ENCODE peak calls at places on chromosome 1, in six cellular contexts. P is GM23248, Z is suprapubic skin, I is trophoblast cell, X is neuronal stem cell, W is HAP-1. D is an unnamed sample.

GRCh38 chr1:14366361-14367018 is 232.0 kb upstream of the KAZN start:
- DNase-seq in X (no peak), Z (no peak), W (no peak), P (peak; percentile 67), I (no peak), D (no peak)

GRCh38 chr1:8154621-8155052 is 128.5 kb upstream of the ERRFI1 start:
- DNase-seq in I (peak; percentile 40), Z (no peak), X (peak; percentile 5), P (no peak), W (peak; percentile 72), D (peak; percentile 27)

GRCh38 chr1:65514083-65514482 is 93.6 kb downstream of the LEPR start:
- DNase-seq in I (peak; percentile 59), X (no peak), P (peak; percentile 79), W (no peak), Z (no peak), D (peak; percentile 1)

GRCh38 chr1:201554167-201554600 is 15.3 kb downstream of the NAV1 start:
- DNase-seq in Z (no peak), W (no peak), X (no peak), I (peak; percentile 56), P (peak; percentile 86), D (no peak)

GRCh38 chr1:161216945-161217712 is 2.0 kb downstream of the FCER1G start:
- DNase-seq in X (no peak), W (no peak), I (peak; percentile 23), P (peak; percentile 87), Z (no peak), D (no peak)

GRCh38 chr1:227943354-227943753 is 4.4 kb downstream of the WNT9A start:
- DNase-seq in W (no peak), I (no peak), Z (no peak), X (no peak), P (no peak), D (no peak)

GRCh38 chr1:233844697-233845096 is 59.8 kb upstream of the SLC35F3 start:
- DNase-seq in I (no peak), Z (no peak), X (no peak), W (no peak), P (no peak), D (no peak)

GRCh38 chr1:44672254-44672955 is 1.9 kb downstream of the TMEM53 start:
- DNase-seq in I (no peak), P (peak; percentile 19), Z (no peak), W (peak; percentile 74), X (no peak), D (no peak)

GRCh38 chr1:198876371-198876871 is 237.6 kb downstream of the PTPRC start:
- DNase-seq in W (peak; percentile 61), I (no peak), P (no peak), X (peak; percentile 36), Z (no peak), D (no peak)

GRCh38 chr1:44677201-44677520 is 2.6 kb downstream of the ARMH1 start:
- DNase-seq in Z (no peak), P (peak; percentile 81), W (peak; percentile 30), X (no peak), I (peak; percentile 40), D (peak; percentile 26)

GRCh38 chr1:8629241-8630091 is 188.0 kb downstream of the RERE start:
- DNase-seq in W (no peak), P (peak; percentile 70), I (no peak), X (no peak), Z (no peak), D (no peak)

GRCh38 chr1:56315293-56315942 is 263.9 kb downstream of the PLPP3 start:
- DNase-seq in W (no peak), X (no peak), P (no peak), Z (no peak), I (no peak), D (no peak)

GRCh38 chr1:67830928-67831596 is 2.2 kb downstream of the GNG12 start:
- DNase-seq in W (no peak), X (no peak), I (no peak), P (peak; percentile 33), Z (no peak), D (no peak)

GRCh38 chr1:65890201-65890600 is 97.5 kb downstream of the PDE4B start:
- DNase-seq in X (no peak), P (no peak), I (no peak), Z (no peak), W (no peak), D (no peak)

GRCh38 chr1:169941982-169942830 is 48.5 kb upstream of the SCYL3 start:
- DNase-seq in I (no peak), X (no peak), P (peak; percentile 24), W (no peak), Z (no peak), D (no peak)

GRCh38 chr1:198919667-198920398 is 281.0 kb downstream of the PTPRC start:
- DNase-seq in Z (no peak), W (no peak), X (no peak), I (no peak), P (no peak), D (no peak)

GRCh38 chr1:111733996-111734369 is 5.2 kb downstream of the INKA2 start:
- DNase-seq in Z (no peak), X (no peak), W (no peak), P (no peak), I (no peak), D (no peak)

GRCh38 chr1:44500181-44501021 is 95.3 kb downstream of the RNF220 start:
- DNase-seq in Z (no peak), P (peak; percentile 11), X (peak; percentile 64), W (peak; percentile 87), I (no peak), D (peak; percentile 51)

GRCh38 chr1:12453400-12454343 is 164.3 kb downstream of the DHRS3 start:
- DNase-seq in P (peak; percentile 19), X (no peak), W (peak; percentile 61), Z (no peak), I (peak; percentile 67), D (peak; percentile 43)

GRCh38 chr1:33327587-33328325 is 6.9 kb upstream of the A3GALT2 start:
- DNase-seq in W (no peak), I (peak; percentile 94), X (no peak), Z (peak; percentile 65), P (peak; percentile 98), D (peak; percentile 61)

GRCh38 chr1:182264187-182264586 is 127.4 kb downstream of the GLUL start:
- DNase-seq in X (no peak), P (no peak), Z (no peak), W (no peak), I (no peak), D (no peak)

DNA sequence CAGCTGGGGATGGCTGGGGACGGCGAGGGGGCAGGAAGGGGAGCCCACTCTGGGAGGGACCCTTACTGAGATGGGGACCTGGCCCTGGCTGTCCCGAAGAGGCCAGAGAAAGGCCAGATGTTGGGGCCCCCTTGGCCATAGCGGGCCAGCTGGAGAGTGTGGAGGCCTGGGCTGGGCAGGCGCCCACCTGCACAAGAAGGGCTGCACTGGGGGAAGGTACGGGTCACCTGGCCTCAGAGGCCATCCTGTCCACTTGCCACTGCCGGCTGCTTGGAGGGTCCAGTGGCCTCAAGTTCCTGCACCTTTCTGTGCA is 5.0 kb upstream of the PLCH2 start:
- DNase-seq in I (no peak), W (no peak), X (no peak), Z (no peak), P (no peak), D (no peak)
- H3K4me1 ChIP-seq in I (no peaks in the 10 kb centered on the region), W (no peaks in the 10 kb centered on the region), X (peaks cover 23% of the 10 kb centered on the region), Z (peaks cover 18% of the 10 kb centered on the region), P (no peaks in the 10 kb centered on the region), D (no peaks in the 10 kb centered on the region)

DNA sequence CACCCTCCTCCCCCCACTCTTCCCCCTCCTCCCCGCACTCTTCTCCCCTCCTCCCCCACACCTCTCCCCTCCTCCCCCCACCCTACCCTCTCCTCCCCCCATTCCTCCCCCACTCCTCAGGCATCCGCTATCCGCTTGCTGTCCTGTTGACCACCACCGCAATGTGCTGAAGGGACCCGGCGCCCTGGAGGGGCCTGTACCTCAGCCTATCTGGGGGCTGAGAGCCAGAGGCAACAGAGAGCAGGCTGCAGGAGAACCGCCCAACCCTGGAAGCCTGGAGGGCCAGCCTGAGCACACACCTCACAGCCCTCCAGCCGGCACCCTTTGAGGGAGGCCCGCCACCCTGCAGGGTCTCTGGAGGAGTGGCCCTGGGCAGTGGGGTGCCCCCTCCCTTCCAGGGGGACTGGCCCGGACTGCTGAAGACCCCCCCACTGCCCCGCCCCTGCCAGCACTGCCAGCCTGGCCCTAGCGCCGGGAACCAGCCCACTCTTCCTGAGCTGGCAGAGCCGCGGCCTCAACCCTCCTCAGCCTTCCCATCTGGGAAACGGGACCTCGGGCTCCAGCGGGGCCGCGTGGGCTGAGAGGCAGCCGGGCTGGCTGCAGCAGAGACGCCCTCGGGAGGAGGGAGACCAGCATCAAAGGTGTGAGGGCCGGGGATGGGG is 1.2 kb downstream of the C1QTNF12 start:
- DNase-seq in Z (peak; percentile 59), X (no peak), W (no peak), I (no peak), P (peak; percentile 15), D (no peak)
- H3K4me1 ChIP-seq in Z (peaks cover 23% of the 10 kb centered on the region), X (peaks cover 8% of the 10 kb centered on the region), W (no peaks in the 10 kb centered on the region), I (peaks cover 5% of the 10 kb centered on the region), P (no peaks in the 10 kb centered on the region), D (no peaks in the 10 kb centered on the region)

GRCh38 chr1:115327270-115327669 is 10.8 kb downstream of the NGF start:
- DNase-seq in Z (no peak), X (no peak), P (peak; percentile 33), W (no peak), I (no peak), D (no peak)
- H3K4me1 ChIP-seq in Z (peaks cover 7% of the 10 kb centered on the region), X (no peaks in the 10 kb centered on the region), P (peaks cover 97% of the 10 kb centered on the region), W (no peaks in the 10 kb centered on the region), I (peaks cover 2% of the 10 kb centered on the region), D (no peaks in the 10 kb centered on the region)

GRCh38 chr1:26290061-26290415 is 10.2 kb downstream of the SH3BGRL3 start:
- DNase-seq in X (no peak), I (no peak), Z (peak; percentile 59), W (no peak), P (no peak), D (no peak)

GRCh38 chr1:26288311-26288941 is 8.5 kb downstream of the SH3BGRL3 start:
- DNase-seq in I (no peak), Z (peak; percentile 60), W (no peak), X (no peak), P (peak; percentile 44), D (peak; percentile 55)

GRCh38 chr1:26291433-26291832 is 11.5 kb downstream of the SH3BGRL3 start:
- DNase-seq in Z (peak; percentile 57), I (no peak), X (no peak), P (no peak), W (no peak), D (no peak)

GRCh38 chr1:26290416-26291261 is 10.8 kb downstream of the SH3BGRL3 start:
- DNase-seq in P (no peak), X (no peak), I (no peak), W (no peak), Z (peak; percentile 65), D (no peak)

DNA sequence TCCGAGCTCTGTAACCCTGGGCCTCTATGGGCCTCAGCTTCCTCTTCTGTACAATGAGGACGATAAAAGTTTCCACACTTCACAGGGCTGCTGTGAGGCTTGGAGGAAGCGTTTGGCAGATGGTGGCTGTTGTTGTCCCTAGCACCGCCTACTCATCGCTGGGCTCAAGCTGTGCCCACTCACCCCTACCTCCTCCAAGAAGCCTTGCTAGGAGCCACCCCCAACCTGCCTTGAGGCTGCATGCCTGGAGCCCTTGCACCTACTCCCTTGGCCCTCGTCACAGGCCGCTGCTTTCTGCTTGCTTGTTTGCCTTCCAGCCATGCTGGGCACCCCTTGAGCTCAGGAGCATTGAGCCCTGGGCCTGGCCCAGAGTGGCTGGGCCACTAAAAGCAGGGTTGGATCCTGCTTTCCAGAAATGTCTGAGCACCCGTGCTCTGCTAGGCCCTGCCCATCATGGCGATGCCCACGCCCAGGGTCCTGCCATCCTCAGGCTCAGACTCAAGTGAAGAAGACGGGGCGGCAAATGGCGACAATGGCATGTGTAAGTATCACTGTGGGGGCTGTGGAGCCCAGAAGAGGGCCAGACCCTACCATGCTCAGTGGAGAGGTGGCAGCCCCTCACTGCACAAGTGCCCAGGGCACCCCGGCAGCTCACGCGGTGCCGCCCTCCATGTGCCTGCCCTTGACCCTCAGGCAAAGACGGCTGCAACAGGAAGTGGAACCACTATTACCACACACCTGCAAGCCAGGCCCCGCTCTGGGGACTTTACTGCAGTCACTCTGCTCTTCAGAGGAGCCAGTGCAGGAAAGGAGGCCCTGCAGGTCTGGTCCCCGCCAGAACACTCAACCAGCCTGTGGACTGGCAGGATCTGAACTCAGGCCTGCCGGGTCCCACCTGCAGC is 9.5 kb downstream of the SH3BGRL3 start:
- DNase-seq in I (no peak), W (no peak), Z (peak; percentile 65), X (no peak), P (no peak), D (no peak)
- H3K4me1 ChIP-seq in I (peaks cover 10% of the 10 kb centered on the region), W (no peaks in the 10 kb centered on the region), Z (peaks cover 68% of the 10 kb centered on the region), X (peaks cover 50% of the 10 kb centered on the region), P (peaks cover 8% of the 10 kb centered on the region), D (peaks cover 5% of the 10 kb centered on the region)